ENCODE peak calls at places on chromosomes 3 and 15, in eight cellular contexts. S, Z, T, R, P, W, F and Q are unnamed samples.

GRCh38 chr3:101998256-101998926 is 149.1 kb downstream of the NFKBIZ start:
- DNase-seq in S (no peak), Z (no peak), T (peak), R (peak), P (no peak), W (no peak), F (no peak), Q (no peak)

GRCh38 chr3:157477441-157477840 is 25.8 kb downstream of the VEPH1 start:
- DNase-seq in S (no peak), Z (no peak), T (peak), R (no peak), P (no peak), W (peak), F (no peak), Q (no peak)

GRCh38 chr3:143168518-143169192 is 49.1 kb downstream of the CHST2 start:
- DNase-seq in S (peak), Z (no peak), T (no peak), R (no peak), P (no peak), W (peak), F (no peak), Q (no peak)

GRCh38 chr3:184172681-184173373 is 1.8 kb upstream of the AP2M1 start:
- DNase-seq in S (no peak), Z (no peak), T (no peak), R (no peak), P (no peak), W (peak), F (no peak), Q (peak)

GRCh38 chr3:159937561-159937960 is 51.1 kb upstream of the IL12A start:
- DNase-seq in S (no peak), Z (no peak), T (no peak), R (no peak), P (no peak), W (no peak), F (no peak), Q (no peak)

GRCh38 chr3:11530153-11530721 is 113.5 kb downstream of the VGLL4 start:
- DNase-seq in S (no peak), Z (peak), T (peak), R (no peak), P (peak), W (peak), F (no peak), Q (peak)

GRCh38 chr15:69035205-69035917 is 20.9 kb downstream of the NOX5 start:
- DNase-seq in S (no peak), Z (no peak), T (peak), R (no peak), P (no peak), W (no peak), F (no peak), Q (no peak)

GRCh38 chr3:159882784-159883779 is 105.6 kb upstream of the IL12A start:
- DNase-seq in S (no peak), Z (no peak), T (no peak), R (no peak), P (no peak), W (peak), F (no peak), Q (no peak)

GRCh38 chr3:120498947-120499346 is 48.2 kb upstream of the FSTL1 start:
- DNase-seq in S (no peak), Z (no peak), T (peak), R (peak), P (no peak), W (peak), F (peak), Q (peak)

GRCh38 chr15:56732881-56733130 is 503 bp downstream of the ZNF280D start:
- DNase-seq in S (no peak), Z (no peak), T (no peak), R (no peak), P (no peak), W (no peak), F (peak), Q (no peak)

GRCh38 chr3:129530331-129530761 is 1.9 kb downstream of the RHO start:
- DNase-seq in S (no peak), Z (no peak), T (peak), R (no peak), P (no peak), W (peak), F (no peak), Q (no peak)

GRCh38 chr15:39096608-39097007 is 484.3 kb upstream of the THBS1 start:
- DNase-seq in S (no peak), Z (no peak), T (no peak), R (no peak), P (no peak), W (no peak), F (no peak), Q (no peak)

GRCh38 chr3:118692417-118692816 is 342.2 kb downstream of the IGSF11 start:
- DNase-seq in S (no peak), Z (no peak), T (no peak), R (no peak), P (no peak), W (no peak), F (no peak), Q (no peak)

GRCh38 chr3:44234674-44235268 is 6.9 kb upstream of the TOPAZ1 start:
- DNase-seq in S (no peak), Z (no peak), T (no peak), R (no peak), P (no peak), W (no peak), F (no peak), Q (no peak)

GRCh38 chr3:53193466-53194217 is 32.6 kb downstream of the PRKCD start:
- DNase-seq in S (no peak), Z (peak), T (no peak), R (no peak), P (peak), W (no peak), F (no peak), Q (no peak)

GRCh38 chr3:53195602-53196574 is 34.9 kb downstream of the PRKCD start:
- DNase-seq in S (peak), Z (peak), T (peak), R (no peak), P (peak), W (peak), F (peak), Q (no peak)

GRCh38 chr3:53192608-53193007 is 31.6 kb downstream of the PRKCD start:
- DNase-seq in S (no peak), Z (peak), T (no peak), R (no peak), P (no peak), W (no peak), F (no peak), Q (no peak)

GRCh38 chr3:53195066-53195450 is 34.0 kb downstream of the PRKCD start:
- DNase-seq in S (no peak), Z (no peak), T (no peak), R (no peak), P (no peak), W (no peak), F (no peak), Q (no peak)

GRCh38 chr3:53194218-53195065 is 33.4 kb downstream of the PRKCD start:
- DNase-seq in S (no peak), Z (peak), T (no peak), R (peak), P (peak), W (peak), F (no peak), Q (no peak)
- TF ChIP-seq POLR2A in S (no peak), Z (no peak), T (no peak), R (no peak), P (no peak), W (no peak), F (no peak), Q (no peak)

DNA sequence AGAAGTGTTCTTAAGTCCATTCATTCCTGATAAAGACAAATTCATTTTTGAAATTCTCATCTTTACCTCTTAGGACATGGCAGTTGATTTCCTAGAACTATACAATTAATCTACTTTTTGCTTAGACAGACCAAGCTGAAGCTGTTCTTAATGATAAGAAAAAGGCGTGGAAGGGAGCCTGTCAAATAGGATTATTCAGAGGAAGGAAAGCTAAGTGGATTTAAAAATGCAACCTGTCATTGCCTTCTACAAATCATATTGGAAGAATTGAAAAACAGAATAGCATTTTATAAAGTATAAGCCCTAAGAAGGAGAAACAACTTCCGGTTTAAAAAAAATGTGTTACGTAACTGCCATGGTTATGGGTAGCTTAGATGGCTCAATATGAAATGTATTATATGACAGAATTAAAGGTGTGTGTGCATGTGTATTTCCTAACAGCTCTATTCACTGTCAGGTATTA is 81.2 kb upstream of the RAP2B start:
- DNase-seq in S (peak), Z (no peak), T (no peak), R (no peak), P (no peak), W (no peak), F (no peak), Q (no peak)
- TF ChIP-seq POLR2A in S (no peak), Z (no peak), T (no peak), R (no peak), P (no peak), W (no peak), F (no peak), Q (no peak)

DNA sequence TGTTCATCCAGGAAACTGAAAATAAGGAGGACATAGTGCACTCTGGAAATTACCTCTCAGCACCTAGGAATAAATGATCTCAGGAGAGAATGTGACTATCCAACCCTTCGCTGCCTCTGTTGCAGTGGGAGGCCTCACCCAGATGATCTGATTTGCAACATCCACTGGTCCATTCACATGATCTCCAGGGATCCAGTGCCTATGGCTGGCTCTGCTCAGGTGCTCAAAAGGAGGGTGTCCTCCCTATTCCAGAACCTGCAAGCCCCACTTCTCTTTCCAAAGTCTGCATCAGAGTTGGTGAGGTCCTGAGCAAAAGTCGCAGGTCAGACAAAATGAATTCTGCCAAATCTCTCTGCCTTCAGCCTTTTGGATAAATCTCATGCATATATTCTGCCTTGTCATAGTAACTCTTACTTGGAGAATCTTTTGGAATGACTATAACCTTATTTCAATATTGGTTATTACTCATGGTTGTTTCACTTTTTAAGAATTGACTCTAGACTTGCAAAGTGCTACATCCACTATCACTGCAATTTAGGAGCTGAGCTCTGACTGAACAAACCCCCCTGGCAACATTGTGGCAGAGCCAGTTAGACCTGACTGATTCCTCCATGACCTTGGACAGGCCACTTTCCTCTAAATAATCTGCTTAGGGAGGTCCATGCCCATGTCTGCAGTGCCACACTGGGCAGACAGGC is 295.1 kb downstream of the EPHB1 start:
- DNase-seq in S (no peak), Z (no peak), T (no peak), R (no peak), P (no peak), W (no peak), F (no peak), Q (no peak)
- TF ChIP-seq POLR2A in S (no peak), Z (no peak), T (no peak), R (no peak), P (no peak), W (no peak), F (no peak), Q (no peak)

GRCh38 chr15:92810418-92811138 is 89.5 kb upstream of the CHD2 start:
- DNase-seq in S (peak), Z (peak), T (peak), R (peak), P (peak), W (peak), F (peak), Q (no peak)

GRCh38 chr15:92807971-92808571 is 92.1 kb upstream of the CHD2 start:
- DNase-seq in S (peak), Z (no peak), T (peak), R (peak), P (peak), W (no peak), F (peak), Q (no peak)

GRCh38 chr15:92808611-92809063 is 91.5 kb upstream of the CHD2 start:
- DNase-seq in S (peak), Z (peak), T (peak), R (peak), P (peak), W (peak), F (no peak), Q (no peak)

GRCh38 chr15:92809880-92810361 is 90.2 kb upstream of the CHD2 start:
- DNase-seq in S (peak), Z (no peak), T (peak), R (peak), P (peak), W (peak), F (peak), Q (no peak)

DNA sequence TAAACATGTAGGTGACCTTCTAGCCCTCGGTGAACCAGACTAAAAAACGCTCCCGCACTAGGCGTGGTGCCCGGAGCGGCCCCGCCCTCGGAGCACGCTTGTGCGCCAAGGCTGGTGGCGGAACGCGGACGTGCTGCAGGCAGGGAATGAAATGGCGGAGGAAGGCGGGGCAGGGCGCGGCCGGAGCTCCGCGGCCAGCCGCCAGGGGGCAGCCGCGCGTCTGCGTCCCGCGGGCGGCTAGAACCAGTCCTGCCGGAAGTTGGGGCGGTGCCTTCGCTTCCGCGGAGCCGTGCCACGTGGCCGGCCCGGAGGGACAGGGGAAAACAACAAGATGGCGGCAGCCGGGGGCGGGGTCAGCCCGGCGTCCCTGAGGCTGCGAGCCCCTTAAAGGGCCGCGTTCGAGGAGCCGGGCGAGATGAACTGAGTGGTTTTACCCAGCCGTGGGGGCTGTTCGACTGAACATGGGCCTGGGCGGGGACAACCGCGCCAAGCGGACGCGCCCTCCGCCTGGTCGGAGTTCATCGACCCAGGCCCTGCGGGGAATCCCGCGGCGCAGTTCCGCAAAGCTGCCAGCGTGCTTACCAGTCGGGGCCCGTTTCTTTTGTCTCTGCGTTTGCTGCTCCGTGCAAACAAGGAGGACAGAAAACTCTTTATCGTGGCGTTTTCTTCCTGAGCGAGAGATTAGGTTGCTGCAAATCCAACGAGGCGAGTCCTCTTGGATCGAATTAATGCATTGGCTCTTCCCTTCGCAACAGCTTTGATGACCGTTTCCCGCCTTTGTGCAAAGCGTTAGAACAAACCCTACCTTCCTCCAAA is 90.9 kb upstream of the CHD2 start:
- DNase-seq in S (peak), Z (peak), T (peak), R (peak), P (peak), W (peak), F (peak), Q (no peak)
- TF ChIP-seq POLR2A in S (peak), Z (no peak), T (peak), R (peak), P (peak), W (peak), F (peak), Q (peak)

DNA sequence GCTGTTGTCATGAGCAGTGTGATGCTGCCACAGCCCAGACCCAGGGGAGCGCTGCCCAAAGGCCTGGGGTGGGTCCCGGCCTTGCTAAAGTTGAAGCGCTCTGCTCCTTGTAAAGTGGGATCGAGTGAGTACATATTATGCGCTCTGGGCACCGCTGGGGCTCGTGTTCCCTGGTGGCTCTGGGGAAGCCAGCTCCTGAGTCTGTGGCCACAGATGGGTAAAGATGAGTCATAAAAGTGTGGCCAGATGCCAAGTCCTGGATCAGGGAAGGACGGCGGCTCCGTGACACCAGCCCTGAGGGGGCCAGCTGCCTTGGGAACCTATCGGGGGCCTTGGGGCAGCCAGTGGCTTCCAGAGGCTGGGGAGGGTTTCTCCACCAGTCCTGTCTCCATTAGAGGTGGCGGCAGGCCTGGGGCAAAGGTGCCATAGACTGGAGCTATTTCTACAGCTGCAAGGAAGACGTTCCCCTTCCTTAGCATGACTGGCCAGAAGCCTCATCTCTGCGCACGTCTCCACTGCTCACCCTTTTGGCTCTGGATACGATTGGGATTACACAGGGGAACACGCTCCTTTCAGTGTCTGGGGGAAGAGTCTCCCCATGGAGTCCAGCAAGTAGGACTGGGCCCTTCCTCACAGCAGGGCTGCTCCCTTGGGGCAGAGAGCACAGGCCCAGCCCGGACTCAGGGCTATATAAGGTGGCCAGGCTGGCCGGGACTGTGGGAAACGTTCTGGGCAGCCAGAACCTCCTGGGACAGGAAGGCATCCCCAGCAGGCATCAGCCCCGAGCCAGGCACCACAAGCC is 1.2 kb upstream of the ITIH4 start:
- DNase-seq in S (peak), Z (peak), T (peak), R (peak), P (peak), W (peak), F (peak), Q (peak)
- TF ChIP-seq POLR2A in S (no peak), Z (no peak), T (no peak), R (no peak), P (no peak), W (no peak), F (no peak), Q (no peak)

GRCh38 chr3:9792405-9793160 is at the start of the genes ARPC4 and TADA3:
- DNase-seq in S (peak), Z (peak), T (peak), R (peak), P (peak), W (peak), F (peak), Q (peak)
- TF ChIP-seq POLR2A in S (peak), Z (no peak), T (peak), R (peak), P (peak), W (peak), F (peak), Q (peak)